ENCODE peak calls at places on chromosome 9, in eight cellular contexts. K is progenitor cell of endocrine pancreas, M is smooth muscle cell of the brain vasculature, B is neuronal stem cell, W is astrocyte of the spinal cord, T is NB4, L is left lung, N is pancreas. C is an unnamed sample.

GRCh38 chr9:6184749-6185645 is 30.6 kb upstream of the IL33 start:
- DNase-seq in T (no peak), N (no peak), M (no peak), K (no peak), L (no peak), B (no peak), W (no peak), C (no peak)

GRCh38 chr9:96603305-96604004 is 16.2 kb downstream of the CDC14B start:
- DNase-seq in L (no peak), N (no peak), W (peak), T (no peak), M (no peak), K (no peak), B (no peak), C (no peak)

GRCh38 chr9:28909526-28909925 is 1336.2 kb upstream of the C9orf72 start:
- DNase-seq in M (no peak), T (no peak), N (no peak), B (no peak), K (no peak), L (no peak), W (no peak), C (no peak)

GRCh38 chr9:76887003-76887821 is 18.7 kb downstream of the PRUNE2 start:
- DNase-seq in W (peak), B (no peak), M (no peak), T (no peak), L (no peak), K (no peak), N (no peak), C (no peak)

GRCh38 chr9:83355024-83355444 is 183.2 kb downstream of the FRMD3 start:
- DNase-seq in N (no peak), B (no peak), M (no peak), T (peak), K (no peak), L (no peak), W (no peak), C (no peak)

GRCh38 chr9:35367451-35367850 is 122.5 kb upstream of the RUSC2 start:
- DNase-seq in L (no peak), T (no peak), B (no peak), W (peak), N (no peak), M (no peak), K (no peak), C (peak)

GRCh38 chr9:91074866-91075265 is 273.2 kb downstream of the SYK start:
- DNase-seq in W (peak), M (peak), L (no peak), T (no peak), K (no peak), B (no peak), N (no peak), C (no peak)

GRCh38 chr9:31597977-31598376 is 786.5 kb upstream of the ACO1 start:
- DNase-seq in T (peak), M (no peak), W (peak), N (no peak), K (no peak), B (no peak), L (no peak), C (no peak)

GRCh38 chr9:135887021-135887507 is 20.3 kb downstream of the CAMSAP1 start:
- DNase-seq in T (peak), B (no peak), M (no peak), K (no peak), W (peak), L (no peak), N (no peak), C (no peak)

GRCh38 chr9:92247981-92248380 is 45.5 kb downstream of the IARS1 start:
- DNase-seq in W (no peak), M (no peak), K (no peak), N (no peak), T (no peak), B (no peak), L (no peak), C (no peak)

GRCh38 chr9:94804917-94805544 is 78.5 kb downstream of the AOPEP start:
- DNase-seq in N (no peak), T (peak), K (no peak), B (no peak), L (no peak), M (no peak), W (no peak), C (no peak)

GRCh38 chr9:98549401-98549800 is 159.3 kb downstream of the GABBR2 start:
- DNase-seq in W (no peak), N (no peak), K (no peak), L (no peak), T (no peak), M (no peak), B (no peak), C (no peak)